ENCODE peak calls at places on chromosomes 7 and 10, in four cellular contexts. J is suprapubic skin, A is neuronal stem cell, G is stromal cell of bone marrow. P is an unnamed sample.

GRCh38 chr10:117168135-117168674 is 29.1 kb upstream of the KCNK18 start:
- DNase-seq in G (no peak), A (peak), J (peak), P (peak)

GRCh38 chr7:15143936-15144335 is 241.4 kb upstream of the DGKB start:
- DNase-seq in J (no peak), A (no peak), G (no peak), P (no peak)

GRCh38 chr7:44251269-44251668 is 50.5 kb downstream of the YKT6 start:
- DNase-seq in A (no peak), G (no peak), J (no peak), P (no peak)

GRCh38 chr7:90792301-90792700 is 196.2 kb downstream of the CDK14 start:
- DNase-seq in A (no peak), G (no peak), J (no peak), P (no peak)

GRCh38 chr7:24722386-24723177 is 34.7 kb downstream of the GSDME start:
- DNase-seq in A (peak), J (no peak), G (no peak), P (peak)

GRCh38 chr7:116101709-116102108 is 71.1 kb upstream of the TFEC start:
- DNase-seq in J (no peak), G (peak), A (no peak), P (peak)

GRCh38 chr10:121865554-121865953 is 62.3 kb downstream of the ATE1 start:
- DNase-seq in J (no peak), A (no peak), G (no peak), P (no peak)

GRCh38 chr10:128551475-128551874 is 425.3 kb upstream of the MKI67 start:
- DNase-seq in A (no peak), G (no peak), J (no peak), P (no peak)

GRCh38 chr7:1250901-1251300 is 18.2 kb downstream of the UNCX start:
- DNase-seq in J (no peak), A (no peak), G (no peak), P (no peak)

GRCh38 chr7:81051811-81052413 is 133.1 kb upstream of the SEMA3C start:
- DNase-seq in J (no peak), A (no peak), G (no peak), P (no peak)

GRCh38 chr7:101792051-101792651 is 25.3 kb upstream of the CUX1 start:
- DNase-seq in G (no peak), A (no peak), J (no peak), P (peak)

GRCh38 chr7:122337011-122337410 is 32.5 kb upstream of the FEZF1 start:
- DNase-seq in A (no peak), J (no peak), G (no peak), P (no peak)

GRCh38 chr10:6014241-6014761 is 37.0 kb upstream of the IL15RA start:
- DNase-seq in A (no peak), G (peak), J (no peak), P (peak)

GRCh38 chr7:149827089-149827981 is 10.8 kb upstream of the ZNF862 start:
- DNase-seq in A (no peak), G (no peak), J (no peak), P (no peak)

GRCh38 chr10:95467162-95467599 is 94.0 kb downstream of the SORBS1 start:
- DNase-seq in G (no peak), A (no peak), J (peak), P (no peak)

GRCh38 chr7:131945313-131945831 is 388.9 kb upstream of the PODXL start:
- DNase-seq in G (no peak), J (peak), A (peak), P (no peak)

GRCh38 chr7:157465597-157466348 is 129.0 kb downstream of the DNAJB6 start:
- DNase-seq in J (peak), A (no peak), G (peak), P (no peak)

GRCh38 chr7:131298608-131298992 is 29.1 kb upstream of the MKLN1 start:
- DNase-seq in G (no peak), A (no peak), J (no peak), P (no peak)

GRCh38 chr7:15007507-15007906 is 105.0 kb upstream of the DGKB start:
- DNase-seq in J (no peak), G (no peak), A (no peak), P (no peak)

GRCh38 chr7:96416599-96416998 is 94.7 kb upstream of the SLC25A13 start:
- DNase-seq in J (no peak), G (no peak), A (no peak), P (no peak)

GRCh38 chr7:103857435-103857834 is 132.0 kb downstream of the RELN start:
- DNase-seq in J (no peak), G (no peak), A (no peak), P (no peak)

GRCh38 chr10:110304394-110304779 is 333 bp downstream of the SMNDC1 start:
- DNase-seq in A (no peak), J (no peak), G (no peak), P (no peak)

GRCh38 chr10:84685047-84685660 is 356.8 kb downstream of the CCSER2 start:
- DNase-seq in G (no peak), J (no peak), A (no peak), P (no peak)

GRCh38 chr10:43252785-43253341 is 14.0 kb downstream of the RASGEF1A start:
- DNase-seq in J (peak), G (no peak), A (no peak), P (no peak)

GRCh38 chr7:88759216-88759955 is at the start of gene ZNF804B:
- DNase-seq in A (peak), J (peak), G (no peak), P (no peak)

GRCh38 chr7:7183061-7183832 is 903 bp downstream of the C1GALT1 start:
- DNase-seq in G (no peak), J (peak), A (no peak), P (peak)

GRCh38 chr10:96838529-96838928 is 6.4 kb downstream of the LCOR start:
- DNase-seq in G (no peak), A (no peak), J (no peak), P (no peak)

GRCh38 chr7:117458977-117459583 is 20.7 kb upstream of the CFTR start:
- DNase-seq in J (no peak), G (peak), A (no peak), P (peak)

GRCh38 chr7:4787541-4787940 is 12.1 kb downstream of the AP5Z1 start:
- DNase-seq in A (no peak), G (no peak), J (no peak), P (no peak)

GRCh38 chr10:33145451-33146188 is 187.6 kb upstream of the ITGB1 start:
- DNase-seq in G (no peak), A (no peak), J (peak), P (no peak)

P was measured in HFFc6.